ENCODE peak calls at places on chromosomes 16 and 17, in eight cellular contexts. O is HCT116, M is astrocyte, F is thoracic aorta, B is PC-3, V is cardiac muscle cell, E is AG10803, A is GM12865. Q is an unnamed sample.

GRCh38 chr16:87304951-87305350 is 12.2 kb downstream of the C16orf95 start:
- DNase-seq in B (no peak), E (no peak), V (no peak), M (no peak), F (no peak), A (no peak), O (no peak), Q (no peak)

GRCh38 chr17:72624652-72625051 is 467.8 kb downstream of the SLC39A11 start:
- DNase-seq in V (no peak), B (no peak), M (no peak), O (no peak), A (no peak), F (no peak), E (no peak), Q (no peak)

GRCh38 chr16:1311212-1311737 is 1.8 kb downstream of the UBE2I start:
- DNase-seq in V (no peak), E (no peak), O (no peak), F (no peak), A (peak; percentile 3), M (no peak), B (no peak), Q (no peak)

GRCh38 chr17:44865231-44865660 is 17.6 kb downstream of the HIGD1B start:
- DNase-seq in E (peak; percentile 76), O (peak; percentile 47), F (peak; percentile 7), V (peak; percentile 85), M (peak; percentile 34), A (peak; percentile 80), B (peak; percentile 93), Q (peak; percentile 64)

GRCh38 chr17:16377804-16378400 is 3.0 kb upstream of the UBB start:
- DNase-seq in E (peak; percentile 82), M (peak; percentile 54), F (no peak), O (no peak), B (peak; percentile 93), V (no peak), A (no peak), Q (peak; percentile 18)

GRCh38 chr16:25109643-25110042 is 1.9 kb upstream of the LCMT1 start:
- DNase-seq in V (no peak), A (no peak), O (peak; percentile 87), F (no peak), M (peak; percentile 90), E (peak; percentile 93), B (peak; percentile 91), Q (peak; percentile 98)

GRCh38 chr16:70689035-70689969 is 3.4 kb upstream of the MTSS2 start:
- DNase-seq in E (no peak), A (no peak), V (no peak), B (no peak), M (no peak), O (no peak), F (no peak), Q (no peak)

GRCh38 chr17:45092932-45093430 is 31.9 kb downstream of the NMT1 start:
- DNase-seq in E (peak; percentile 100), F (peak; percentile 92), B (peak; percentile 98), V (no peak), O (peak; percentile 37), M (peak; percentile 99), A (no peak), Q (peak; percentile 98)

GRCh38 chr16:52543654-52544053 is 3.3 kb downstream of the TOX3 start:
- DNase-seq in B (no peak), A (no peak), E (no peak), V (no peak), M (no peak), F (no peak), O (no peak), Q (no peak)

GRCh38 chr17:76702941-76703637 is 7.7 kb downstream of the MXRA7 start:
- DNase-seq in M (no peak), O (no peak), F (no peak), A (no peak), E (no peak), V (no peak), B (no peak), Q (no peak)

GRCh38 chr16:80614908-80615696 is 74.3 kb downstream of the DYNLRB2 start:
- DNase-seq in M (peak; percentile 98), O (peak; percentile 6), F (no peak), B (peak; percentile 82), A (no peak), E (peak; percentile 64), V (no peak), Q (peak; percentile 92)

GRCh38 chr16:83403751-83404150 is 404.0 kb upstream of the HSBP1 start:
- DNase-seq in A (no peak), F (no peak), E (peak; percentile 82), B (no peak), M (peak; percentile 91), O (no peak), V (no peak), Q (peak; percentile 63)

GRCh38 chr16:83561876-83562275 is 245.9 kb upstream of the HSBP1 start:
- DNase-seq in B (peak; percentile 10), E (peak; percentile 18), A (no peak), M (peak; percentile 33), V (peak; percentile 76), F (no peak), O (no peak), Q (no peak)

GRCh38 chr16:1378804-1379053 is 27.0 kb downstream of the GNPTG start:
- DNase-seq in A (no peak), V (no peak), M (no peak), F (no peak), E (no peak), O (no peak), B (no peak), Q (no peak)

GRCh38 chr16:23784811-23785447 is 30.1 kb downstream of the CHP2 start:
- DNase-seq in M (peak; percentile 18), V (no peak), F (no peak), O (no peak), E (no peak), A (no peak), B (peak; percentile 14), Q (peak; percentile 53)

GRCh38 chr16:19118938-19119431 is 5.2 kb downstream of the ITPRIPL2 start:
- DNase-seq in B (peak; percentile 76), A (peak; percentile 52), M (peak; percentile 93), F (no peak), O (no peak), E (peak; percentile 89), V (no peak), Q (peak; percentile 87)

GRCh38 chr16:67562526-67562917 is at the start of gene CTCF:
- DNase-seq in O (peak; percentile 50), M (peak; percentile 53), E (peak; percentile 84), V (peak; percentile 92), F (no peak), B (peak; percentile 73), A (peak; percentile 92), Q (peak; percentile 72)
- TF ChIP-seq CTCF in O (no peak), M (no peak), E (peak; percentile 31), V (peak; percentile 51), F (peak; percentile 7), B (peak; percentile 23), A (peak; percentile 59), Q (peak; percentile 58)

GRCh38 chr17:79926002-79926307 is 86.7 kb upstream of the CBX4 start:
- DNase-seq in M (no peak), O (no peak), B (no peak), A (no peak), V (no peak), F (no peak), E (no peak), Q (no peak)

GRCh38 chr17:79923974-79924638 is 84.9 kb upstream of the CBX4 start:
- DNase-seq in O (peak; percentile 52), B (peak; percentile 52), A (peak; percentile 49), E (no peak), F (no peak), V (peak; percentile 83), M (no peak), Q (no peak)

GRCh38 chr17:79925242-79925957 is 86.2 kb upstream of the CBX4 start:
- DNase-seq in O (no peak), M (peak; percentile 19), A (no peak), E (peak; percentile 31), V (no peak), F (no peak), B (peak; percentile 88), Q (no peak)

GRCh38 chr17:79922798-79923197 is 83.6 kb upstream of the CBX4 start:
- DNase-seq in V (no peak), E (no peak), F (no peak), M (no peak), B (no peak), O (no peak), A (no peak), Q (no peak)

GRCh38 chr17:79924639-79924976 is 85.4 kb upstream of the CBX4 start:
- DNase-seq in V (no peak), F (no peak), A (no peak), O (no peak), B (no peak), M (no peak), E (no peak), Q (no peak)
- TF ChIP-seq CTCF in V (no peak), F (no peak), A (no peak), O (peak; percentile 4), B (no peak), M (no peak), E (no peak), Q (peak; percentile 4)

GRCh38 chr17:18191967-18192366 is 8.3 kb downstream of the ALKBH5 start:
- DNase-seq in A (no peak), F (no peak), O (no peak), V (no peak), E (no peak), B (no peak), M (no peak), Q (no peak)
- TF ChIP-seq CTCF in A (peak; percentile 30), F (no peak), O (peak; percentile 36), V (peak; percentile 25), E (peak; percentile 42), B (peak; percentile 44), M (peak; percentile 17), Q (peak; percentile 68)

GRCh38 chr16:46688657-46689491 is at the start of gene VPS35:
- DNase-seq in B (peak; percentile 93), M (peak; percentile 95), F (peak; percentile 99), O (peak; percentile 97), E (peak; percentile 98), A (peak; percentile 99), V (peak; percentile 100), Q (peak; percentile 98)
- TF ChIP-seq CTCF in B (no peak), M (no peak), F (no peak), O (peak; percentile 32), E (peak; percentile 32), A (no peak), V (no peak), Q (peak; percentile 51)

Q was measured in HFFc6.